ENCODE peak calls at places on chromosomes 6 and 20, in ten cellular contexts. S, L, V, D, A, T, M, U, N and Y are unnamed samples.

GRCh38 chr20:9021216-9021615 is 47.7 kb upstream of the PLCB4 start:
- DNase-seq in S (no peak), L (no peak), V (no peak), D (no peak), A (no peak), T (no peak), M (no peak), U (no peak), N (no peak), Y (no peak)

GRCh38 chr20:25459916-25460590 is 52.6 kb downstream of the GINS1 start:
- DNase-seq in S (no peak), L (no peak), V (no peak), D (no peak), A (no peak), T (no peak), M (no peak), U (no peak), N (no peak), Y (no peak)

GRCh38 chr6:41705996-41706835 is 29.2 kb downstream of the TFEB start:
- DNase-seq in S (no peak), L (peak), V (peak), D (peak), A (peak), T (peak), M (peak), U (peak), N (peak), Y (peak)

GRCh38 chr6:110414669-110415296 is 592 bp downstream of the DDO start:
- DNase-seq in S (no peak), L (no peak), V (no peak), D (no peak), A (no peak), T (no peak), M (no peak), U (no peak), N (no peak), Y (no peak)

GRCh38 chr20:62392077-62392418 is 5.1 kb downstream of the RPS21 start:
- DNase-seq in S (no peak), L (no peak), V (no peak), D (no peak), A (no peak), T (no peak), M (no peak), U (no peak), N (no peak), Y (no peak)

GRCh38 chr20:53463101-53463972 is 130.3 kb downstream of the ZNF217 start:
- DNase-seq in S (no peak), L (no peak), V (no peak), D (no peak), A (no peak), T (no peak), M (no peak), U (no peak), N (no peak), Y (no peak)

GRCh38 chr20:22563062-22563965 is 21.1 kb downstream of the FOXA2 start:
- DNase-seq in S (no peak), L (no peak), V (no peak), D (no peak), A (no peak), T (no peak), M (no peak), U (no peak), N (no peak), Y (no peak)

GRCh38 chr6:22830463-22830862 is 261.1 kb downstream of the HDGFL1 start:
- DNase-seq in S (no peak), L (no peak), V (no peak), D (no peak), A (no peak), T (no peak), M (no peak), U (no peak), N (no peak), Y (no peak)

GRCh38 chr6:6315660-6316059 is 4.8 kb downstream of the F13A1 start:
- DNase-seq in S (no peak), L (peak), V (no peak), D (peak), A (peak), T (peak), M (peak), U (peak), N (peak), Y (no peak)

GRCh38 chr6:80341330-80341729 is 234.9 kb downstream of the BCKDHB start:
- DNase-seq in S (peak), L (no peak), V (no peak), D (no peak), A (no peak), T (no peak), M (no peak), U (no peak), N (no peak), Y (no peak)

GRCh38 chr6:41536884-41537347 is 9.3 kb upstream of the FOXP4 start:
- DNase-seq in S (no peak), L (no peak), V (no peak), D (peak), A (no peak), T (no peak), M (peak), U (peak), N (no peak), Y (no peak)

GRCh38 chr6:63802606-63803206 is 167.1 kb downstream of the PHF3 start:
- DNase-seq in S (no peak), L (no peak), V (no peak), D (peak), A (no peak), T (no peak), M (peak), U (no peak), N (peak), Y (no peak)

GRCh38 chr6:130811932-130812331 is 15.3 kb upstream of the SMLR1 start:
- DNase-seq in S (peak), L (no peak), V (no peak), D (no peak), A (no peak), T (no peak), M (peak), U (no peak), N (no peak), Y (no peak)

GRCh38 chr6:82142524-82142923 is 105.0 kb downstream of the IBTK start:
- DNase-seq in S (no peak), L (no peak), V (no peak), D (no peak), A (no peak), T (no peak), M (no peak), U (no peak), N (no peak), Y (no peak)
- H3K4me3 ChIP-seq in S (no peak), L (no peak), V (no peak), D (no peak), A (no peak), T (no peak), M (no peak), U (no peak), N (no peak), Y (no peak)

GRCh38 chr6:169005141-169005540 is 248.5 kb downstream of the THBS2 start:
- DNase-seq in S (no peak), L (no peak), V (no peak), D (no peak), A (no peak), T (no peak), M (no peak), U (no peak), N (no peak), Y (no peak)
- H3K4me3 ChIP-seq in S (no peak), L (no peak), V (no peak), D (no peak), A (no peak), T (no peak), M (no peak), U (no peak), N (no peak), Y (no peak)

GRCh38 chr6:44456966-44457292 is 69.4 kb downstream of the CDC5L start:
- DNase-seq in S (no peak), L (no peak), V (no peak), D (no peak), A (no peak), T (no peak), M (no peak), U (no peak), N (no peak), Y (no peak)
- H3K4me3 ChIP-seq in S (no peak), L (no peak), V (no peak), D (no peak), A (no peak), T (no peak), M (peak), U (no peak), N (no peak), Y (no peak)

GRCh38 chr6:105400501-105400900 is 2.4 kb downstream of the PREP start:
- DNase-seq in S (no peak), L (no peak), V (no peak), D (no peak), A (no peak), T (no peak), M (no peak), U (no peak), N (no peak), Y (no peak)

GRCh38 chr6:105401247-105402089 is 1.4 kb downstream of the PREP start:
- DNase-seq in S (no peak), L (no peak), V (no peak), D (no peak), A (no peak), T (no peak), M (no peak), U (no peak), N (no peak), Y (no peak)

GRCh38 chr6:105402090-105402980 is 547 bp downstream of the PREP start:
- DNase-seq in S (no peak), L (peak), V (peak), D (no peak), A (peak), T (peak), M (peak), U (peak), N (peak), Y (no peak)

GRCh38 chr6:105398859-105399258 is 4.0 kb downstream of the PREP start:
- DNase-seq in S (no peak), L (no peak), V (no peak), D (no peak), A (no peak), T (no peak), M (no peak), U (peak), N (no peak), Y (no peak)

GRCh38 chr6:105402981-105403935 is at the start of gene PREP:
- DNase-seq in S (peak), L (peak), V (peak), D (peak), A (peak), T (peak), M (peak), U (peak), N (peak), Y (peak)
- H3K4me3 ChIP-seq in S (peak), L (peak), V (peak), D (peak), A (peak), T (peak), M (peak), U (peak), N (peak), Y (peak)

GRCh38 chr6:37258716-37259115 is 772 bp upstream of the TMEM217 start:
- DNase-seq in S (no peak), L (no peak), V (no peak), D (no peak), A (no peak), T (no peak), M (no peak), U (no peak), N (no peak), Y (no peak)

GRCh38 chr6:37257634-37258404 is at the start of the genes TBC1D22B and TMEM217:
- DNase-seq in S (peak), L (peak), V (peak), D (peak), A (peak), T (peak), M (peak), U (peak), N (peak), Y (peak)

GRCh38 chr6:37257320-37257633 is 295 bp upstream of the TBC1D22B start:
- DNase-seq in S (no peak), L (no peak), V (no peak), D (no peak), A (no peak), T (no peak), M (no peak), U (no peak), N (no peak), Y (no peak)

GRCh38 chr6:37258405-37258704 is 411 bp upstream of the TMEM217 start:
- DNase-seq in S (no peak), L (no peak), V (no peak), D (no peak), A (no peak), T (no peak), M (peak), U (no peak), N (no peak), Y (no peak)

GRCh38 chr6:37256692-37257319 is 766 bp upstream of the TBC1D22B start:
- DNase-seq in S (no peak), L (no peak), V (no peak), D (no peak), A (no peak), T (no peak), M (peak), U (no peak), N (no peak), Y (no peak)
- H3K4me3 ChIP-seq in S (peak), L (peak), V (peak), D (peak), A (no peak), T (peak), M (peak), U (peak), N (peak), Y (peak)

DNA sequence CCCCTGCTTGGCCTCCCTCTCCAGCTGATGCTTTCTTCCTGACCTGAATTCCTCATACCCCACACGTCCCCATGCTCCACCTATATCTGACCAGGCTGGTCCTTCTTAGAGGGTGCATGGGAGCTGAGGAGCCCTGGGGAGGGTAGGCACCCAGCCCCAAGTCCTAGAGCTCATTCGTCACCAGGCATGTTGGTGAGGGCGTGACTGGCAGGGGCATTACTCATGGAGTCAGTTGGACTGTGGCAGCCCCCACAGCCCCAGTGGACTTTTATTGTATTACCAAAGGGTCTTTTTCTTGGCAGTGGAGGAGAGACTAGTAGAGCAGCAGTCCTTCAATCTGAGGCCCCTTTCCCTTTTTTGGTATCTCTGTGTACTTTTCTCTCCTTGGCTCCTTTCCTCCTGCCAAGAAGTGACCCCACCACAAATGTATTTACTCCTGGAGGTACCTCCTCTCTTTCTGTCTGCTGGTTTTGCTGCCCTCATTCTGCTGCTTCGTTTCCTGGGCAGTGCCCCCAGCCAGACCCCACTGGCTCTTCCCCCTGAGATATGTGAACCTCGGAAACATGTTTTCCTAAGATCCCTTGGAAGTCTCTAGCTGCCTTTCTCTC is 10.4 kb upstream of the SGK2 start:
- DNase-seq in S (no peak), L (no peak), V (no peak), D (no peak), A (no peak), T (no peak), M (no peak), U (no peak), N (no peak), Y (no peak)
- H3K4me3 ChIP-seq in S (no peak), L (no peak), V (no peak), D (no peak), A (no peak), T (no peak), M (no peak), U (no peak), N (no peak), Y (no peak)